ENCODE peak calls at places on chromosomes 13 and 19, in four cellular contexts. Z is WTC11, L is NB4, G is H1. Q is an unnamed sample.

GRCh38 chr13:108742681-108743080 is 113.3 kb downstream of the MYO16 start:
- DNase-seq in Z (no peak), L (no peak), G (no peak), Q (no peak)

GRCh38 chr19:51246153-51246552 is 4.7 kb upstream of the SIGLECL1 start:
- DNase-seq in Z (no peak), L (peak), G (no peak), Q (no peak)

GRCh38 chr13:104086205-104086604 is 1020.0 kb upstream of the SLC10A2 start:
- DNase-seq in Z (no peak), L (no peak), G (no peak), Q (no peak)

GRCh38 chr19:31096047-31096446 is 253.2 kb downstream of the TSHZ3 start:
- DNase-seq in Z (peak), L (no peak), G (peak), Q (no peak)

GRCh38 chr13:113106053-113106452 is 462 bp downstream of the F7 start:
- DNase-seq in Z (no peak), L (no peak), G (no peak), Q (no peak)

GRCh38 chr19:42246143-42246868 is 3.9 kb upstream of the GSK3A start:
- DNase-seq in Z (peak), L (no peak), G (peak), Q (peak)

GRCh38 chr13:50948576-50948975 is 39.0 kb downstream of the RNASEH2B start:
- DNase-seq in Z (no peak), L (no peak), G (no peak), Q (no peak)

GRCh38 chr19:18895828-18896341 is at the start of gene CERS1:
- DNase-seq in Z (peak), L (peak), G (peak), Q (no peak)

GRCh38 chr13:26280295-26280694 is 26.4 kb downstream of the CDK8 start:
- DNase-seq in Z (no peak), L (no peak), G (no peak), Q (no peak)

GRCh38 chr13:113907637-113908617 is 44.1 kb upstream of the GAS6 start:
- DNase-seq in Z (no peak), L (no peak), G (no peak), Q (no peak)

GRCh38 chr19:2271516-2272103 is 10.4 kb downstream of the PEAK3 start:
- DNase-seq in Z (peak), L (peak), G (no peak), Q (no peak)

GRCh38 chr19:2270157-2270571 is 11.8 kb downstream of the PEAK3 start:
- DNase-seq in Z (no peak), L (peak), G (no peak), Q (no peak)

GRCh38 chr19:2269244-2270156 is 12.5 kb downstream of the PEAK3 start:
- DNase-seq in Z (peak), L (peak), G (peak), Q (peak)

GRCh38 chr19:2268861-2269243 is 12.6 kb upstream of the JSRP1 start:
- DNase-seq in Z (no peak), L (no peak), G (no peak), Q (no peak)

DNA sequence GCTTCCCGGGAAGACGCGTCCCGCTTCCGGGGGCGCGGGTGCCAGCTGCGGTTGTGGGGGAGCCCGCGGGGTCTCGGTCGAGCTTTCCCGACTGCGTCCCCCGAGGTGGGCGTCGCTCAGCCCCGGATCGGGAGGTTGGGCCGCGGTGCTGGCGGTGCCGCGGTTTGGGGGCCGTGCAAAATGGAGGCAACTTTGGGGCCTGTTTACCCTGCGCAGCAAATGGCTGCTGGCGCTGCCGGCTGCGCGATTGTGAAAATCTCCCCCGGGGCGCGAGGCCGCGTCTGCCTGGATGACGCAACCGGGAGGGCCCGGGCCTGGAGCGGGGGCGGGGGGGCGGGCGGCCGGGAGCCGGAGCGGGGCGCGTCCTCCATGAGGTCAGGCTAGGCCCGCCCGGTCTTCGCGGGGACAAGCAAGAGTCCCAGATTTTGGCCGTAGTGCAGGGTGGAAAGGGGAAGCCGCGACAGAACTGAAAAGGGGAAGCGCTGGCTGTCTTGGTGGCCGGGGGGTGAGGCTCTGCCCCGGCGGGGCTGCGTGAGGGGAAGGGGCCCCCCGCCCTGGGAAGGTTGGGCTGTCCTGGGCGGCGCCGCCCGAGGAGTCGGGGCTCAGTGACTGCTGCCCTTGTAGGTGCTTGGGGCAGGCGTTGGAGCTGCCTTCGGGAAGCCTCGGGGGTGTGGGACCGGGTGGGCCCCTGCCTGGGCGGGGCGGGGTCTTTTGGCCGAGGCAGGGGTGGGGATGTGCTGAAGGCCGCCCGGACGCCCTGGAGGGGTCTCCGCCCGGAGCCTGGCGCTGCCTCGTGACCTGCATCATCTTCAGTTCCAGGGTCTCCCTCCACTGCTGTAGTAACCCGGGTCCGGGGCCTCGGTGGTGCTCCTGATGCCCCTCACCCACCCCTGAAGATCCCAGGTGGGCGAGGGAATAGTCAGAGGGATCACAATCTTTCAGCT is 11.1 kb downstream of the PEAK3 start:
- DNase-seq in Z (peak), L (peak), G (no peak), Q (peak)
- TF ChIP-seq MAX in Z (no peak), L (peak), G (no peak), Q (no peak)

GRCh38 chr19:54633401-54633800 is 3.1 kb downstream of the LILRB1 start:
- DNase-seq in Z (no peak), L (no peak), G (no peak), Q (no peak)

GRCh38 chr19:54644056-54644455 is 13.8 kb downstream of the LILRB1 start:
- DNase-seq in Z (no peak), L (no peak), G (no peak), Q (no peak)

GRCh38 chr19:54638683-54639082 is 8.4 kb downstream of the LILRB1 start:
- DNase-seq in Z (no peak), L (no peak), G (no peak), Q (no peak)
- TF ChIP-seq MAX in Z (no peak), L (no peak), G (no peak), Q (no peak)

GRCh38 chr13:20738616-20739015 is 35.1 kb downstream of the IL17D start:
- DNase-seq in Z (no peak), L (no peak), G (no peak), Q (no peak)
- TF ChIP-seq MAX in Z (no peak), L (no peak), G (no peak), Q (no peak)

GRCh38 chr19:8373867-8374813 is 10.2 kb downstream of the ANGPTL4 start:
- DNase-seq in Z (no peak), L (peak), G (no peak), Q (no peak)
- TF ChIP-seq MAX in Z (no peak), L (no peak), G (no peak), Q (no peak)

GRCh38 chr13:91126806-91127205 is 220.7 kb upstream of the MIR17HG start:
- DNase-seq in Z (no peak), L (no peak), G (no peak), Q (no peak)
- TF ChIP-seq MAX in Z (no peak), L (no peak), G (no peak), Q (no peak)

Q was measured in endothelial cell of umbilical vein.